ENCODE peak calls at places on chromosomes 13 and 19, in six cellular contexts. Q is ovary, C is SJSA1, G is mammary epithelial cell, V is colonic mucosa, R is Peyer's patch. Z is an unnamed sample. For H3K9me3, the result is how much of the 10 kb centered on the place peaks cover.

GRCh38 chr19:4130635-4131438 is 6.9 kb upstream of the MAP2K2 start:
- DNase-seq in G (peak), V (no peak), Q (no peak), C (no peak), R (no peak), Z (peak)

GRCh38 chr13:44335463-44335862 is 38.2 kb upstream of the SERP2 start:
- DNase-seq in C (no peak), R (no peak), V (no peak), G (no peak), Q (no peak), Z (no peak)

GRCh38 chr13:86932935-86933334 is 738.2 kb upstream of the SLITRK5 start:
- DNase-seq in V (no peak), G (no peak), C (no peak), R (no peak), Q (no peak), Z (no peak)

GRCh38 chr19:10544242-10544752 is 593 bp downstream of the ATG4D start:
- DNase-seq in V (peak), G (no peak), Q (peak), C (no peak), R (peak), Z (no peak)

GRCh38 chr19:29680447-29680846 is 15.2 kb downstream of the PLEKHF1 start:
- DNase-seq in V (peak), G (no peak), C (no peak), R (peak), Q (no peak), Z (no peak)

GRCh38 chr13:51663980-51664957 is 80.0 kb downstream of the WDFY2 start:
- DNase-seq in V (no peak), Q (no peak), C (no peak), R (no peak), G (peak), Z (no peak)

GRCh38 chr13:109385161-109385560 is 401.2 kb downstream of the IRS2 start:
- DNase-seq in C (peak), Q (no peak), R (no peak), V (no peak), G (peak), Z (no peak)

GRCh38 chr13:35964764-35965163 is 166.4 kb downstream of the DCLK1 start:
- DNase-seq in G (no peak), V (no peak), C (no peak), R (no peak), Q (no peak), Z (no peak)

GRCh38 chr19:19514215-19514633 is 1.1 kb downstream of the TSSK6 start:
- DNase-seq in R (no peak), V (peak), Q (peak), C (no peak), G (no peak), Z (no peak)

GRCh38 chr19:16070366-16070990 is 5.8 kb upstream of the TPM4 start:
- DNase-seq in R (peak), V (peak), G (peak), Q (peak), C (no peak), Z (no peak)

GRCh38 chr19:51407631-51408131 is 9.8 kb downstream of the SIGLEC10 start:
- DNase-seq in G (peak), Q (no peak), R (peak), C (no peak), V (no peak), Z (no peak)

GRCh38 chr19:2840794-2841790 is at the start of gene ZNF555:
- DNase-seq in Q (peak), G (peak), C (peak), R (peak), V (peak), Z (peak)

GRCh38 chr19:46746281-46746965 is at the start of gene STRN4:
- DNase-seq in Q (peak), V (no peak), C (no peak), G (peak), R (peak), Z (no peak)

GRCh38 chr19:17079710-17080440 is 4.3 kb downstream of the MYO9B start:
- DNase-seq in C (peak), G (peak), V (peak), Q (peak), R (peak), Z (peak)

GRCh38 chr13:42066542-42066941 is 18.1 kb downstream of the DGKH start:
- DNase-seq in C (no peak), Q (no peak), G (no peak), V (no peak), R (no peak), Z (peak)

GRCh38 chr19:51647318-51647717 is 693 bp upstream of the SIGLEC14 start:
- DNase-seq in R (no peak), C (no peak), Q (no peak), G (no peak), V (no peak), Z (no peak)

GRCh38 chr19:16684216-16684615 is 23.3 kb downstream of the TMEM38A start:
- DNase-seq in Q (no peak), R (no peak), G (no peak), C (no peak), V (no peak), Z (no peak)

GRCh38 chr13:22175815-22176214 is 504.9 kb downstream of the FGF9 start:
- DNase-seq in Q (no peak), V (no peak), R (no peak), C (no peak), G (no peak), Z (no peak)

GRCh38 chr13:105442941-105443340 is 1092.5 kb downstream of the EFNB2 start:
- DNase-seq in V (no peak), G (peak), R (no peak), C (no peak), Q (no peak), Z (peak)

GRCh38 chr13:59531571-59532091 is 632.1 kb downstream of the DIAPH3 start:
- DNase-seq in G (peak), V (peak), Q (peak), C (peak), R (peak), Z (peak)

GRCh38 chr13:75145926-75146325 is 336.0 kb downstream of the TBC1D4 start:
- DNase-seq in R (no peak), V (no peak), G (no peak), C (no peak), Q (no peak), Z (no peak)

GRCh38 chr13:112957295-112957677 is 11.7 kb upstream of the MCF2L start:
- DNase-seq in V (no peak), G (no peak), R (no peak), C (no peak), Q (no peak), Z (no peak)

GRCh38 chr13:63184693-63185092 is 1769.0 kb upstream of the PCDH20 start:
- DNase-seq in V (no peak), Q (no peak), R (no peak), C (peak), G (no peak), Z (peak)

GRCh38 chr19:15464394-15465385 is at the start of gene RASAL3:
- DNase-seq in C (no peak), V (peak), Q (no peak), R (peak), G (no peak), Z (no peak)

GRCh38 chr13:77733674-77734073 is 36.2 kb downstream of the SLAIN1 start:
- DNase-seq in V (no peak), R (no peak), G (no peak), C (no peak), Q (no peak), Z (no peak)

GRCh38 chr19:47778954-47779351 is 450 bp downstream of the SELENOW start:
- DNase-seq in C (no peak), V (peak), Q (peak), R (no peak), G (peak), Z (no peak)

GRCh38 chr13:23796546-23796945 is 92.7 kb downstream of the MIPEP start:
- DNase-seq in V (no peak), C (no peak), Q (no peak), R (no peak), G (no peak), Z (no peak)

GRCh38 chr13:87274209-87274819 is 396.9 kb upstream of the SLITRK5 start:
- DNase-seq in Q (no peak), C (no peak), G (peak), V (peak), R (no peak), Z (peak)

DNA sequence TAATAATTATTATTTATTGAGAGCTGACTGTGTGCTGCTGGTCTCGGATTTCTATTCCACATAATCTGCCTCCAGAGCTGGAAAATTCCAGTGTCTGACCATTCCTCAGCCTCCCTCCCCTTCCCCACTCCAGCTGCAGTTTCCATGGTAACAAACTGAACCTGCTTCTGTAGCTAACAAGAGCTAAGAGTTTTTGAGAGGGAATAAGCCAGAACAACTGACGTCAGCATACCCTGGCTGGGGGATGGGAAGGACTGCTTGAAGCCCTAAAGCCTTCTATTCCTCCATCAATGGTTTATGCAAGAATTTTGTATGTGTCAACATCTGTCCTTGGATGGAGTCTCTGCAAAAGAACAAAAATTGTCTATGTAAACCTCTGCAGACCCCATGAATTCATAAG is 26.0 kb upstream of the PEG3 start:
- DNase-seq in C (no peak), G (no peak), R (no peak), Q (peak), V (no peak), Z (no peak)
- H3K9me3 ChIP-seq in C (under half), G (under half), R (under half), Q (under half), V (under half), Z (under half)

GRCh38 chr19:58584498-58585441 is 11.6 kb upstream of the MZF1 start:
- DNase-seq in C (peak), G (no peak), R (no peak), Q (no peak), V (no peak), Z (no peak)
- H3K27ac ChIP-seq in C (no peak), G (no peak), R (no peak), Q (no peak), V (no peak), Z (no peak)

GRCh38 chr19:41584260-41584810 is 8.4 kb downstream of the CEACAM21 start:
- DNase-seq in V (no peak), Q (no peak), R (no peak), G (no peak), C (no peak), Z (no peak)
- H3K9me3 ChIP-seq in V (under half), Q (under half), R (under half), G (under half), C (under half), Z (under half)

GRCh38 chr13:40535345-40535836 is 131.1 kb downstream of the FOXO1 start:
- DNase-seq in R (no peak), C (no peak), G (no peak), V (no peak), Q (no peak), Z (no peak)

GRCh38 chr13:40536443-40537113 is 129.9 kb downstream of the FOXO1 start:
- DNase-seq in C (no peak), R (no peak), Q (no peak), V (peak), G (peak), Z (no peak)

GRCh38 chr13:40539954-40540706 is 126.3 kb downstream of the FOXO1 start:
- DNase-seq in Q (no peak), R (no peak), G (peak), C (peak), V (no peak), Z (peak)

GRCh38 chr13:40534456-40534855 is 132.0 kb downstream of the FOXO1 start:
- DNase-seq in C (no peak), Q (no peak), R (no peak), G (no peak), V (no peak), Z (no peak)

GRCh38 chr13:40537146-40537895 is 129.1 kb downstream of the FOXO1 start:
- DNase-seq in C (no peak), R (no peak), G (no peak), Q (no peak), V (no peak), Z (no peak)
- H3K27ac ChIP-seq in C (no peak), R (no peak), G (no peak), Q (no peak), V (no peak), Z (no peak)

GRCh38 chr19:23785982-23786381 is 27.3 kb upstream of the ZNF681 start:
- DNase-seq in R (no peak), V (no peak), G (no peak), C (no peak), Q (no peak), Z (no peak)

GRCh38 chr19:23788415-23788814 is 29.7 kb upstream of the ZNF681 start:
- DNase-seq in R (no peak), G (no peak), V (no peak), Q (no peak), C (no peak), Z (no peak)

GRCh38 chr19:23789246-23789645 is 30.6 kb upstream of the ZNF681 start:
- DNase-seq in R (no peak), V (no peak), G (peak), Q (no peak), C (no peak), Z (no peak)

GRCh38 chr19:23784274-23784673 is 25.6 kb upstream of the ZNF681 start:
- DNase-seq in G (no peak), V (no peak), R (no peak), Q (no peak), C (no peak), Z (no peak)

DNA sequence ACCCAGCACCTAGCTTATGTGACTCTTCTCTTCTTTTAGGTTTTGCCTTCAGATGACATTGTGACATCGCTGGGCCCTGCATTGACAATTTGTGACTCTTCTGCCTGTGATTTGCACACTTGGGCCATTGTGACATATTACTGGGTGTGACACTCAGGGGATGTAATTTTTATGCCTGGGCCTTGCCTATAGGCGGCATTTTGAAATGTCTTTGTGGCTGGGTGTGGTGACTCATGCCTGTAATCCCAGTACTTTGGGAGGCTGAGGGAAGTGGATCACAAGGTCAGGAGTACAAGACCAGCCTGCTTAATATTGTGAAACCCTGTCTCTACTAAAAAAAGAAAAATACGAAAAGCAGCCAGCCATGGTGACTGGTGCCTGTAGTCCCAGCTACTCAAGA is 28.4 kb upstream of the ZNF681 start:
- DNase-seq in R (no peak), Q (no peak), G (peak), V (peak), C (no peak), Z (no peak)
- H3K9me3 ChIP-seq in R (under half), Q (under half), G (under half), V (under half), C (under half), Z (under half)

DNA sequence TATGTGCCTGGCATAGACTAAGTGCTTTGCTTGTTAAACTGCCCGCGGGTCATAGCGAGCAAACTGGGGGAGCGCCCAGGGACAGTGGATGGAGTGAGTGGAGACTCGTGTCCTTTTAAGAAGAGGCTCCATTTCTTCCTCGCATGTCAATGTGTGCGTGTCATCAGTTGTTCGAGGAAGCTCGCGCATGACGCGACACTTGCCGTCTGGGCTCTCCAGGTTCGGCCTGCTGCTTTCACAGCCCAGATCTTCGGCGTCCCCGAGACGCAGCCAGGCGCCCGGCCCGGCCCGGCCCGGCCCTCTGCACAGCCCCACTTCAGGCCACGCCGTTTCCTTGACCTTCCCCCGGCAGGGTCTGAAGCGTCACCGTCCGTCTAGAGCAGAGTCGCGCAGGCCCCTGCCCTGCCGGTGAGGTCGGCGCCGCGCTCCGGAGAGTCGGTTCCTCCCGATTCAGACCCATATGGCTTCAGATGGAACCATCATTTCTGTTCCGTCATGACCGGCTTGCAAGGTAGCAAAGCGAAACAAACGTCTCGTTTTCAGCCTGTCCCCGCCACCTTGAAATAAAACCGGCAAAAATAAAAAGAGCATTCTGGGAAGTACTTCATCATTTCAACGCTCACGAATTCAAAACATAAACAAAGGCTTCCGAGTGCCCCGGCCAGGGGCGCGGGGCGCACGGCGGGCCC is 604 bp upstream of the ARHGEF7 start:
- DNase-seq in V (no peak), Q (peak), G (peak), R (no peak), C (peak), Z (no peak)
- H3K27ac ChIP-seq in V (no peak), Q (peak), G (no peak), R (peak), C (peak), Z (no peak)